ENCODE peak calls at places on chromosomes 7 and 10, in seven cellular contexts. One of them, this sample, is unnamed.

GRCh38 chr10:13959443-13960359 is 371.0 kb downstream of the FRMD4A start:
- DNase-seq in stomach: no peak
- DNase-seq in foreskin fibroblast: no peak
- DNase-seq in activated CD4-positive, alpha-beta T cell treated with anti-CD3 and anti-CD28 coated beads, Interleukin-2, amount 50 U/mL, for 48 hours: no peak
- DNase-seq in WTC11: no peak
- DNase-seq in naive thymus-derived CD8-positive, alpha-beta T cell: no peak
- DNase-seq in anterior cingulate cortex: no peak
- DNase-seq in this sample: no peak

GRCh38 chr7:115099906-115100305 is 178.0 kb downstream of the MDFIC start:
- DNase-seq in stomach: no peak
- DNase-seq in foreskin fibroblast: peak; percentile 55
- DNase-seq in activated CD4-positive, alpha-beta T cell treated with anti-CD3 and anti-CD28 coated beads, Interleukin-2, amount 50 U/mL, for 48 hours: no peak
- DNase-seq in WTC11: no peak
- DNase-seq in naive thymus-derived CD8-positive, alpha-beta T cell: no peak
- DNase-seq in anterior cingulate cortex: no peak
- DNase-seq in this sample: no peak

GRCh38 chr7:95766657-95767056 is 5.7 kb upstream of the DYNC1I1 start:
- DNase-seq in stomach: no peak
- DNase-seq in foreskin fibroblast: no peak
- DNase-seq in activated CD4-positive, alpha-beta T cell treated with anti-CD3 and anti-CD28 coated beads, Interleukin-2, amount 50 U/mL, for 48 hours: no peak
- DNase-seq in WTC11: no peak
- DNase-seq in naive thymus-derived CD8-positive, alpha-beta T cell: no peak
- DNase-seq in anterior cingulate cortex: no peak
- DNase-seq in this sample: no peak

GRCh38 chr10:5035356-5035755 is 31.7 kb upstream of the AKR1C2 start:
- DNase-seq in stomach: no peak
- DNase-seq in foreskin fibroblast: no peak
- DNase-seq in activated CD4-positive, alpha-beta T cell treated with anti-CD3 and anti-CD28 coated beads, Interleukin-2, amount 50 U/mL, for 48 hours: no peak
- DNase-seq in WTC11: no peak
- DNase-seq in naive thymus-derived CD8-positive, alpha-beta T cell: no peak
- DNase-seq in anterior cingulate cortex: no peak
- DNase-seq in this sample: no peak

GRCh38 chr7:70749831-70750230 is 382.1 kb upstream of the GALNT17 start:
- DNase-seq in stomach: no peak
- DNase-seq in foreskin fibroblast: no peak
- DNase-seq in activated CD4-positive, alpha-beta T cell treated with anti-CD3 and anti-CD28 coated beads, Interleukin-2, amount 50 U/mL, for 48 hours: no peak
- DNase-seq in WTC11: no peak
- DNase-seq in naive thymus-derived CD8-positive, alpha-beta T cell: no peak
- DNase-seq in anterior cingulate cortex: no peak
- DNase-seq in this sample: no peak

GRCh38 chr7:144036302-144036858 is 12.4 kb upstream of the OR2A5 start:
- DNase-seq in stomach: no peak
- DNase-seq in foreskin fibroblast: no peak
- DNase-seq in activated CD4-positive, alpha-beta T cell treated with anti-CD3 and anti-CD28 coated beads, Interleukin-2, amount 50 U/mL, for 48 hours: no peak
- DNase-seq in WTC11: no peak
- DNase-seq in naive thymus-derived CD8-positive, alpha-beta T cell: no peak
- DNase-seq in anterior cingulate cortex: no peak
- DNase-seq in this sample: no peak

GRCh38 chr10:23293145-23293724 is 51.4 kb downstream of the C10orf67 start:
- DNase-seq in stomach: no peak
- DNase-seq in foreskin fibroblast: no peak
- DNase-seq in activated CD4-positive, alpha-beta T cell treated with anti-CD3 and anti-CD28 coated beads, Interleukin-2, amount 50 U/mL, for 48 hours: peak; percentile 53
- DNase-seq in WTC11: peak; percentile 69
- DNase-seq in naive thymus-derived CD8-positive, alpha-beta T cell: no peak
- DNase-seq in anterior cingulate cortex: peak; percentile 17
- DNase-seq in this sample: no peak

GRCh38 chr10:116783011-116783655 is 40.8 kb upstream of the HSPA12A start:
- DNase-seq in stomach: no peak
- DNase-seq in foreskin fibroblast: peak; percentile 16
- DNase-seq in activated CD4-positive, alpha-beta T cell treated with anti-CD3 and anti-CD28 coated beads, Interleukin-2, amount 50 U/mL, for 48 hours: no peak
- DNase-seq in WTC11: no peak
- DNase-seq in naive thymus-derived CD8-positive, alpha-beta T cell: no peak
- DNase-seq in anterior cingulate cortex: no peak
- DNase-seq in this sample: no peak

GRCh38 chr7:30740417-30741181 is 11.3 kb upstream of the INMT start:
- DNase-seq in stomach: peak; percentile 82
- DNase-seq in foreskin fibroblast: peak; percentile 59
- DNase-seq in activated CD4-positive, alpha-beta T cell treated with anti-CD3 and anti-CD28 coated beads, Interleukin-2, amount 50 U/mL, for 48 hours: peak; percentile 83
- DNase-seq in WTC11: peak; percentile 88
- DNase-seq in naive thymus-derived CD8-positive, alpha-beta T cell: peak; percentile 85
- DNase-seq in anterior cingulate cortex: peak; percentile 7
- DNase-seq in this sample: peak; percentile 33

This sample was measured in DMS79.